ENCODE peak calls at places on chromosomes 2 and 18, in seven cellular contexts. One of them, this sample, is unnamed.

GRCh38 chr18:23857756-23858155 is 156.8 kb upstream of the TTC39C start:
- DNase-seq in HTR-8/SVneo: no peak
- DNase-seq in NCI-H1092: no peak
- DNase-seq in frontal cortex: no peak
- DNase-seq in EL: peak
- DNase-seq in non-pigmented ciliary epithelial cell: no peak
- DNase-seq in adipocyte: peak
- DNase-seq in this sample: no peak

GRCh38 chr18:44556296-44556695 is 124.4 kb upstream of the SETBP1 start:
- DNase-seq in HTR-8/SVneo: no peak
- DNase-seq in NCI-H1092: no peak
- DNase-seq in frontal cortex: no peak
- DNase-seq in EL: no peak
- DNase-seq in non-pigmented ciliary epithelial cell: no peak
- DNase-seq in adipocyte: no peak
- DNase-seq in this sample: no peak

GRCh38 chr2:238094438-238095022 is 5.6 kb upstream of the ESPNL start:
- DNase-seq in HTR-8/SVneo: no peak
- DNase-seq in NCI-H1092: no peak
- DNase-seq in frontal cortex: no peak
- DNase-seq in EL: no peak
- DNase-seq in non-pigmented ciliary epithelial cell: no peak
- DNase-seq in adipocyte: no peak
- DNase-seq in this sample: no peak

GRCh38 chr2:219418155-219418569 is at the start of gene DES:
- DNase-seq in HTR-8/SVneo: no peak
- DNase-seq in NCI-H1092: no peak
- DNase-seq in frontal cortex: no peak
- DNase-seq in EL: no peak
- DNase-seq in non-pigmented ciliary epithelial cell: no peak
- DNase-seq in adipocyte: no peak
- DNase-seq in this sample: no peak

GRCh38 chr18:31241900-31242409 is 76.0 kb upstream of the DSG1 start:
- DNase-seq in HTR-8/SVneo: peak
- DNase-seq in NCI-H1092: no peak
- DNase-seq in frontal cortex: no peak
- DNase-seq in EL: no peak
- DNase-seq in non-pigmented ciliary epithelial cell: no peak
- DNase-seq in adipocyte: no peak
- DNase-seq in this sample: no peak

GRCh38 chr2:20578895-20579825 is 71.7 kb downstream of the HS1BP3 start:
- DNase-seq in HTR-8/SVneo: peak
- DNase-seq in NCI-H1092: no peak
- DNase-seq in frontal cortex: peak
- DNase-seq in EL: peak
- DNase-seq in non-pigmented ciliary epithelial cell: peak
- DNase-seq in adipocyte: peak
- DNase-seq in this sample: peak

GRCh38 chr18:78528437-78529228 is 451.0 kb upstream of the SALL3 start:
- DNase-seq in HTR-8/SVneo: no peak
- DNase-seq in NCI-H1092: peak
- DNase-seq in frontal cortex: no peak
- DNase-seq in EL: no peak
- DNase-seq in non-pigmented ciliary epithelial cell: no peak
- DNase-seq in adipocyte: no peak
- DNase-seq in this sample: no peak

GRCh38 chr2:24122356-24123211 is 550 bp downstream of the PFN4 start:
- DNase-seq in HTR-8/SVneo: peak
- DNase-seq in NCI-H1092: no peak
- DNase-seq in frontal cortex: no peak
- DNase-seq in EL: no peak
- DNase-seq in non-pigmented ciliary epithelial cell: no peak
- DNase-seq in adipocyte: peak
- DNase-seq in this sample: no peak

GRCh38 chr2:183718246-183718645 is 594.0 kb downstream of the NUP35 start:
- DNase-seq in HTR-8/SVneo: no peak
- DNase-seq in NCI-H1092: no peak
- DNase-seq in frontal cortex: no peak
- DNase-seq in EL: no peak
- DNase-seq in non-pigmented ciliary epithelial cell: no peak
- DNase-seq in adipocyte: no peak
- DNase-seq in this sample: no peak

GRCh38 chr18:57210101-57210661 is 63.3 kb downstream of the BOD1L2 start:
- DNase-seq in HTR-8/SVneo: peak
- DNase-seq in NCI-H1092: peak
- DNase-seq in frontal cortex: no peak
- DNase-seq in EL: peak
- DNase-seq in non-pigmented ciliary epithelial cell: peak
- DNase-seq in adipocyte: peak
- DNase-seq in this sample: no peak

GRCh38 chr2:67384115-67384823 is 12.9 kb upstream of the ETAA1 start:
- DNase-seq in HTR-8/SVneo: no peak
- DNase-seq in NCI-H1092: no peak
- DNase-seq in frontal cortex: no peak
- DNase-seq in EL: no peak
- DNase-seq in non-pigmented ciliary epithelial cell: no peak
- DNase-seq in adipocyte: no peak
- DNase-seq in this sample: no peak

GRCh38 chr2:75481041-75481836 is 79.5 kb downstream of the EVA1A start:
- DNase-seq in HTR-8/SVneo: peak
- DNase-seq in NCI-H1092: peak
- DNase-seq in frontal cortex: no peak
- DNase-seq in EL: peak
- DNase-seq in non-pigmented ciliary epithelial cell: no peak
- DNase-seq in adipocyte: no peak
- DNase-seq in this sample: no peak